ENCODE peak calls at places on chromosome 15, in ten cellular contexts. G is iPS-NIHi11; I is hypothalamus; S is neural crest cell; T is NCI-H1694 treated with DMSO at 0.1 percent for 48 hours; A is fibroblast of the aortic adventitia; L is NT2/D1; E is amniotic stem cell; V is brain microvascular endothelial cell; O is activated naive CD4-positive, alpha-beta T cell treated with anti-CD3 and anti-CD28 coated beads, Interleukin-2, amount 50 U/mL, for 16 hours. Y is an unnamed sample.

GRCh38 chr15:60535743-60536142 is 56.8 kb upstream of the ICE2 start:
- DNase-seq in G (no peak), I (no peak), S (no peak), T (no peak), A (no peak), L (no peak), E (no peak), V (no peak), O (no peak), Y (no peak)

GRCh38 chr15:85094685-85095084 is 113.0 kb downstream of the PDE8A start:
- DNase-seq in G (no peak), I (no peak), S (no peak), T (no peak), A (peak), L (no peak), E (no peak), V (peak), O (no peak), Y (no peak)

GRCh38 chr15:51861557-51862350 is 32.3 kb downstream of the TMOD3 start:
- DNase-seq in G (no peak), I (no peak), S (no peak), T (no peak), A (no peak), L (no peak), E (no peak), V (no peak), O (peak), Y (no peak)

GRCh38 chr15:84775867-84776449 is 27.6 kb downstream of the ZNF592 start:
- DNase-seq in G (no peak), I (no peak), S (no peak), T (no peak), A (no peak), L (no peak), E (no peak), V (no peak), O (no peak), Y (no peak)

GRCh38 chr15:37792351-37792750 is 142.1 kb upstream of the TMCO5A start:
- DNase-seq in G (no peak), I (no peak), S (no peak), T (no peak), A (no peak), L (no peak), E (no peak), V (no peak), O (no peak), Y (no peak)

GRCh38 chr15:40929730-40930429 is 740 bp downstream of the DLL4 start:
- DNase-seq in G (no peak), I (no peak), S (peak), T (no peak), A (peak), L (no peak), E (no peak), V (peak), O (no peak), Y (no peak)

GRCh38 chr15:36901012-36901411 is 199.3 kb downstream of the MEIS2 start:
- DNase-seq in G (no peak), I (no peak), S (no peak), T (no peak), A (no peak), L (no peak), E (no peak), V (no peak), O (no peak), Y (no peak)

GRCh38 chr15:68820205-68820588 is 498 bp downstream of the ANP32A start:
- DNase-seq in G (no peak), I (no peak), S (peak), T (peak), A (no peak), L (no peak), E (no peak), V (peak), O (peak), Y (no peak)

GRCh38 chr15:36775209-36775608 is 195.8 kb downstream of the CDIN1 start:
- DNase-seq in G (no peak), I (no peak), S (no peak), T (no peak), A (no peak), L (no peak), E (no peak), V (no peak), O (no peak), Y (no peak)

GRCh38 chr15:28918141-28918983 is 32.6 kb downstream of the APBA2 start:
- DNase-seq in G (peak), I (no peak), S (peak), T (no peak), A (peak), L (peak), E (no peak), V (no peak), O (peak), Y (no peak)

GRCh38 chr15:96466548-96466947 is 136.0 kb downstream of the NR2F2 start:
- DNase-seq in G (no peak), I (no peak), S (no peak), T (no peak), A (no peak), L (no peak), E (no peak), V (no peak), O (no peak), Y (no peak)

GRCh38 chr15:38696790-38697495 is 132.3 kb upstream of the RASGRP1 start:
- DNase-seq in G (no peak), I (no peak), S (no peak), T (no peak), A (no peak), L (no peak), E (no peak), V (no peak), O (no peak), Y (no peak)

GRCh38 chr15:85741021-85741421 is 53.7 kb downstream of the KLHL25 start:
- DNase-seq in G (no peak), I (no peak), S (no peak), T (no peak), A (no peak), L (no peak), E (no peak), V (no peak), O (no peak), Y (peak)

GRCh38 chr15:63350178-63350621 is 31.4 kb downstream of the CA12 start:
- DNase-seq in G (no peak), I (no peak), S (no peak), T (no peak), A (peak), L (no peak), E (no peak), V (no peak), O (no peak), Y (peak)

GRCh38 chr15:95734422-95735316 is 595.8 kb upstream of the NR2F2 start:
- DNase-seq in G (no peak), I (no peak), S (no peak), T (no peak), A (peak), L (no peak), E (no peak), V (peak), O (no peak), Y (no peak)

GRCh38 chr15:46442196-46442595 is 807.4 kb downstream of the SQOR start:
- DNase-seq in G (no peak), I (no peak), S (no peak), T (no peak), A (no peak), L (no peak), E (no peak), V (no peak), O (no peak), Y (peak)

GRCh38 chr15:91919014-91919534 is 65.6 kb downstream of the SLCO3A1 start:
- DNase-seq in G (no peak), I (peak), S (no peak), T (no peak), A (no peak), L (no peak), E (no peak), V (no peak), O (no peak), Y (peak)

GRCh38 chr15:101446527-101447167 is 42.9 kb downstream of the PCSK6 start:
- DNase-seq in G (no peak), I (no peak), S (no peak), T (no peak), A (no peak), L (no peak), E (no peak), V (no peak), O (no peak), Y (peak)

GRCh38 chr15:63764124-63764827 is 69.5 kb downstream of the HERC1 start:
- DNase-seq in G (no peak), I (no peak), S (no peak), T (no peak), A (no peak), L (no peak), E (no peak), V (no peak), O (no peak), Y (no peak)

GRCh38 chr15:86743283-86743903 is 663.7 kb downstream of the AGBL1 start:
- DNase-seq in G (peak), I (no peak), S (peak), T (peak), A (no peak), L (peak), E (no peak), V (no peak), O (peak), Y (no peak)

GRCh38 chr15:23069496-23070166 is 30.3 kb upstream of the TUBGCP5 start:
- DNase-seq in G (peak), I (no peak), S (no peak), T (no peak), A (no peak), L (peak), E (no peak), V (no peak), O (no peak), Y (no peak)

GRCh38 chr15:93179704-93180103 is 90.7 kb upstream of the RGMA start:
- DNase-seq in G (peak), I (no peak), S (no peak), T (no peak), A (no peak), L (no peak), E (no peak), V (no peak), O (no peak), Y (no peak)

GRCh38 chr15:52221730-52222129 is 30.5 kb upstream of the GNB5 start:
- DNase-seq in G (no peak), I (no peak), S (no peak), T (no peak), A (no peak), L (no peak), E (no peak), V (no peak), O (no peak), Y (no peak)

GRCh38 chr15:83378921-83379561 is 68.1 kb upstream of the SH3GL3 start:
- DNase-seq in G (peak), I (no peak), S (no peak), T (no peak), A (no peak), L (no peak), E (no peak), V (no peak), O (no peak), Y (no peak)

GRCh38 chr15:40511472-40512133 is 40.8 kb downstream of the CHST14 start:
- DNase-seq in G (peak), I (peak), S (peak), T (no peak), A (peak), L (peak), E (no peak), V (no peak), O (no peak), Y (peak)

GRCh38 chr15:64903331-64903950 is 8.3 kb upstream of the ANKDD1A start:
- DNase-seq in G (no peak), I (no peak), S (no peak), T (no peak), A (no peak), L (no peak), E (no peak), V (no peak), O (no peak), Y (no peak)

GRCh38 chr15:34185666-34186065 is 24.2 kb downstream of the KATNBL1 start:
- DNase-seq in G (no peak), I (no peak), S (no peak), T (no peak), A (no peak), L (no peak), E (no peak), V (no peak), O (no peak), Y (no peak)

GRCh38 chr15:28919201-28919627 is 33.4 kb downstream of the APBA2 start:
- DNase-seq in G (no peak), I (no peak), S (no peak), T (no peak), A (no peak), L (no peak), E (no peak), V (no peak), O (peak), Y (no peak)

GRCh38 chr15:83843511-83843910 is 189.6 kb downstream of the ADAMTSL3 start:
- DNase-seq in G (no peak), I (no peak), S (no peak), T (no peak), A (peak), L (no peak), E (no peak), V (no peak), O (no peak), Y (no peak)

GRCh38 chr15:48112242-48112641 is 8.5 kb upstream of the SLC24A5 start:
- DNase-seq in G (peak), I (peak), S (no peak), T (peak), A (peak), L (peak), E (no peak), V (no peak), O (no peak), Y (no peak)